ENCODE peak calls at places on chromosomes 16 and 17, in five cellular contexts. E is CD8-positive, alpha-beta T cell; V is esophagus squamous epithelium; H is upper lobe of right lung; J is CD4-positive, alpha-beta T cell. I is an unnamed sample.

GRCh38 chr17:50817142-50817751 is 18.1 kb upstream of the WFIKKN2 start:
- DNase-seq in E (peak), J (peak), H (peak), V (no peak), I (peak)

GRCh38 chr17:41536741-41537613 is 8.9 kb upstream of the KRT19 start:
- DNase-seq in E (no peak), J (no peak), H (no peak), V (no peak), I (no peak)

GRCh38 chr16:49011807-49012345 is 269.8 kb downstream of the CBLN1 start:
- DNase-seq in H (no peak), E (no peak), J (no peak), V (no peak), I (no peak)

GRCh38 chr17:81329927-81330883 is 35.1 kb upstream of the SLC38A10 start:
- DNase-seq in H (peak), V (no peak), J (no peak), E (no peak), I (no peak)

GRCh38 chr17:79036181-79036580 is 12.2 kb downstream of the C1QTNF1 start:
- DNase-seq in V (no peak), J (no peak), E (no peak), H (no peak), I (no peak)

GRCh38 chr17:76337413-76337777 is 16.3 kb downstream of the PRPSAP1 start:
- DNase-seq in J (no peak), H (no peak), V (no peak), E (no peak), I (no peak)

GRCh38 chr16:89171216-89172170 is at the start of gene CDH15:
- DNase-seq in E (peak), V (peak), H (peak), J (peak), I (peak)

GRCh38 chr17:77770331-77771105 is 188.0 kb upstream of the TNRC6C start:
- DNase-seq in J (no peak), H (no peak), V (no peak), E (no peak), I (no peak)

GRCh38 chr16:85535352-85536072 is 77.6 kb upstream of the GSE1 start:
- DNase-seq in V (no peak), J (no peak), E (no peak), H (no peak), I (no peak)

GRCh38 chr16:89884041-89884421 is 10.6 kb downstream of the TCF25 start:
- DNase-seq in E (no peak), H (no peak), J (no peak), V (no peak), I (no peak)

GRCh38 chr16:3113765-3114479 is 1.5 kb downstream of the ZNF205 start:
- DNase-seq in E (no peak), J (no peak), H (no peak), V (no peak), I (no peak)

GRCh38 chr17:82752371-82753200 is 721 bp downstream of the TBCD start:
- DNase-seq in J (no peak), V (no peak), H (peak), E (no peak), I (no peak)

GRCh38 chr17:17156511-17156910 is 49.6 kb downstream of the PLD6 start:
- DNase-seq in E (no peak), V (no peak), H (no peak), J (no peak), I (no peak)

GRCh38 chr17:33895491-33895890 is 359.6 kb upstream of the CCL2 start:
- DNase-seq in V (no peak), H (no peak), J (no peak), E (no peak), I (no peak)

GRCh38 chr16:2959206-2959605 is 4.9 kb upstream of the KREMEN2 start:
- DNase-seq in J (no peak), E (no peak), H (no peak), V (no peak), I (no peak)

GRCh38 chr17:17435323-17435722 is 41.5 kb upstream of the MED9 start:
- DNase-seq in V (no peak), H (no peak), J (no peak), E (no peak), I (no peak)

GRCh38 chr17:17972126-17972951 is at the start of the genes DRC3 and TOM1L2:
- DNase-seq in E (peak), H (peak), V (peak), J (peak), I (peak)

GRCh38 chr17:14731591-14731990 is 430.7 kb downstream of the HS3ST3B1 start:
- DNase-seq in E (no peak), J (no peak), V (no peak), H (no peak), I (no peak)

GRCh38 chr16:1602285-1602684 is 9.6 kb downstream of the IFT140 start:
- DNase-seq in H (peak), E (no peak), V (no peak), J (no peak), I (no peak)

GRCh38 chr17:76879691-76880090 is 11.5 kb downstream of the MGAT5B start:
- DNase-seq in H (no peak), J (no peak), E (no peak), V (no peak), I (no peak)

GRCh38 chr17:70563301-70563820 is 394.0 kb downstream of the KCNJ2 start:
- DNase-seq in J (no peak), V (no peak), H (no peak), E (no peak), I (no peak)

GRCh38 chr16:89397331-89397861 is 93.0 kb downstream of the ANKRD11 start:
- DNase-seq in J (no peak), V (no peak), E (no peak), H (no peak), I (no peak)

GRCh38 chr17:49980703-49981197 is 11.8 kb downstream of the DLX4 start:
- DNase-seq in H (no peak), E (no peak), J (no peak), V (no peak), I (no peak)

GRCh38 chr16:67820608-67821259 is 14.0 kb downstream of the TSNAXIP1 start:
- DNase-seq in H (no peak), E (no peak), J (no peak), V (no peak), I (no peak)

GRCh38 chr17:5780476-5780875 is 196.2 kb upstream of the NLRP1 start:
- DNase-seq in H (no peak), V (no peak), J (no peak), E (no peak), I (no peak)

GRCh38 chr16:11127610-11128195 is 128.3 kb downstream of the SOCS1 start:
- DNase-seq in J (no peak), E (no peak), V (no peak), H (no peak), I (no peak)

GRCh38 chr16:35102780-35103403 is 1643.5 kb downstream of the TP53TG3F start:
- DNase-seq in V (no peak), J (no peak), E (no peak), H (no peak), I (no peak)

GRCh38 chr17:21301593-21302550 is 17.4 kb downstream of the MAP2K3 start:
- DNase-seq in E (no peak), H (peak), V (no peak), J (no peak), I (no peak)

GRCh38 chr16:58843675-58844074 is 109.6 kb upstream of the GOT2 start:
- DNase-seq in V (no peak), E (no peak), H (no peak), J (no peak), I (no peak)

GRCh38 chr16:58197314-58198012 is 443 bp downstream of the CSNK2A2 start:
- DNase-seq in V (no peak), H (no peak), J (no peak), E (no peak), I (no peak)

GRCh38 chr17:5892897-5893656 is 177.1 kb upstream of the WSCD1 start:
- DNase-seq in E (no peak), J (no peak), H (no peak), V (no peak), I (no peak)

GRCh38 chr16:19396555-19397011 is 21.1 kb upstream of the TMC5 start:
- DNase-seq in H (no peak), E (no peak), J (no peak), V (no peak), I (no peak)

GRCh38 chr17:79405823-79406222 is 205.0 kb downstream of the RBFOX3 start:
- DNase-seq in E (no peak), J (no peak), V (no peak), H (no peak), I (no peak)

GRCh38 chr16:50972899-50973298 is 178.2 kb downstream of the SALL1 start:
- DNase-seq in H (no peak), V (no peak), J (no peak), E (no peak), I (no peak)

GRCh38 chr17:72850410-72850809 is 242.1 kb downstream of the SLC39A11 start:
- DNase-seq in J (no peak), H (no peak), V (no peak), E (no peak), I (no peak)

GRCh38 chr17:50102164-50102991 is 7.2 kb downstream of the PDK2 start:
- DNase-seq in H (peak), J (no peak), E (no peak), V (no peak), I (no peak)

DNA sequence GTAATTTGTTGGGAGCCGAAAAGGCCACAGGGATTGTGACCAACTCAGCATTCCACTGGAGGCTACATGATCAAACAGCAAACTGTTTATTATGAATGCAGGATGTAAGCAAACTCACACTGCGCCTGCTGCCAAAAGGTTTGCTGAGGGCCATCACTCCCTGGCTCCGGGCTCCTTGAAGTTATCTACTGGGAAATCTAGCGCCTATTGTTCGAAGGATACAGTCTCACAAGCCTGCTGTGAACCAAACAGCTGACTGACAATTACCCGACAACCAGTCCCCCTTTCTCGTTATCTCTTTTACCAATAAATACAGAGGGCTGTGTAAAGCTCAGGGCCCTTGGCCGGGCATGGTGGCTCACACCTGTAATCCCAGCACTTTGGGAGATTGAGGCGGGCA is 52.5 kb downstream of the BCL7C start:
- DNase-seq in V (no peak), J (no peak), E (no peak), H (no peak), I (no peak)
- TF ChIP-seq CTCF in V (no peak), J (no peak), E (no peak), H (no peak), I (no peak)

GRCh38 chr16:83952587-83952939 is 477 bp upstream of the OSGIN1 start:
- DNase-seq in H (no peak), J (no peak), V (no peak), E (no peak), I (no peak)

GRCh38 chr16:83952940-83953795 is at the start of gene OSGIN1:
- DNase-seq in E (no peak), V (peak), J (peak), H (peak), I (no peak)

GRCh38 chr16:83955218-83956130 is 2.4 kb downstream of the OSGIN1 start:
- DNase-seq in H (no peak), J (no peak), V (no peak), E (no peak), I (no peak)

GRCh38 chr16:83954577-83955016 is 1.6 kb downstream of the OSGIN1 start:
- DNase-seq in V (no peak), E (no peak), J (no peak), H (no peak), I (no peak)

DNA sequence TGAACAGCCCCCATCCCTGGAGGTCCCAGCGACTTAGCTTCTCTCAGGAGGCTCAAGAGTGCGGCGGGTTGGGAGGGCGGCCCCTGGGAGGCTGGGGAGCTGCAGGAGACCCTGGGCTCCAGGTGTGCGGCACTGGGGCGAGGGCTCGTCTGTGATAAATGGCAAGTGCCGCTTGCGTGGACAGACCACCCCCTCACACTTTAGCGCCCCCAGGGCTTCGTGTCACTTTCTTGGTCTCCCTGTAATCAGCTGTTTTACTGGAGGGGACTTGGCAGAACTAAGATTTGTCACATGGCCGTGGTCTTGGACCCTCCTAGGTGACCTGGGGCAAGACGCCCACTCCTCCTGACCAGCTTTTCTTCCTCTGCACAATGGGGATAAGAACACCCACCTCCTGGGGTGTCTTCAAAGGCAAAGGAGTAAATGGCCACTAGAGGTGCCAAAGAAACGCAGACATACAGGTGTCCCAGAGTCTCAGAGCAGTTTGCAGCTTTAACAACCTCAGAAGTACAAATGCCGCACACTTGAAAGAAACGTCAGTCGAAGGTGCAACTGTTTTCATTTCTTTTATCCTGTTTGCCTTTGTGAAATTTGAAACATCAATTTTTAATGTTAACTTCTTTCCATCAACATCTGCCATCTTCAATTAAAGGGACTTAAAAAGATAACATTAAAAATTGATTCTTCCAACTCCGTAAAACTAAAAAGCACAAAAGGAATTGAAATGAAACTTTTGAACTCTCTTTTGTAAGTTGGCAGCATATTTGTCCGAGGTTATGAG is 946 bp downstream of the OSGIN1 start:
- DNase-seq in V (no peak), H (no peak), J (no peak), E (no peak), I (no peak)
- TF ChIP-seq CTCF in V (peak), H (peak), J (no peak), E (no peak), I (peak)

DNA sequence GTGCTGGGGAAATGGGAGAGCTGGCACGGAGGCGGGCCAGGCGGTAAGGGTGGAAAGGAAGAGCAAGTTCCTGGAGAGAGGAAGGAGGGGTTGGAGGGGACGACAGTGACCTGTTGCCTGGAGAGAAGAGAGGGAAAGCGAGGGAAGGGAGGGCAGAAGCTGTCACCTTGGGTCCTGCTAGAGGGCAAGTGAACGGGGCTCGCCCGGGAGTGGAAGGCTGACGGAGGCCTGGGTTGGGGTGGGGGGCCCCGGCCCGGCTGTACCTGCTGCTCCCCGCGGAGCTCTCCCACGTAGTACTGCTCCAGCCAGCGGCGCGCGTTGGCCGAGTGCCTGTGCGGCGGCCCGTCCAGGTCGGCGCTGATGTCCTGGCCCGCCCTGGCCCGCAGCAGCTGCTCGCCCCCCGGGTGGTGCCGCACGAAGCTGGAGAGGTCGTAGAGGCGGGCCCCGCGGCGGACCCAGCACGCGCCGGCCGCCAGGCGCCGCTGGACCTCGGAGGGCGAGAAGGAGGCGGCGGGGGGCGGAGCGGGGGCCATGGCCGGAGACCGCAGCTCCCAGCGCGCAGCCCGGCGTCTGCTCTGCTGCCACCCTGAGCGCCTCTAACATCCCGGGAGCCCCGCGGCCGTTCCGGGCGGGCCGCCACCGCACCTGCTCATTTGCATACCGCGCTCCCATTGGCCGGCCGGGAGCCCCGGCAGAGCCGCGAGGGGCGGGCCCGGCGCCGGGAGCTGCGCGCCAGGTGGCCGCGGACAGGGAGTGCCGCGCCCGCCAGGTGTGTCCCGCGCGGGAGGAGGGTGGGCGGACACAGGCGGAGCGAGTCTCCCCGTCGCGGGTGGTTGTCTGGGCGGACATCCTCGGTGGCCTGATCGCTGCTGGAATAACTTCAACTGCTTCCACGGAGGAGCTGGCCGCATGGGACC is at the start of gene FA2H:
- DNase-seq in J (peak), H (peak), E (peak), V (no peak), I (peak)
- TF ChIP-seq CTCF in J (no peak), H (peak), E (no peak), V (peak), I (peak)

GRCh38 chr17:30379303-30380105 is 777 bp downstream of the CPD start:
- DNase-seq in H (peak), V (no peak), E (no peak), J (no peak), I (no peak)

GRCh38 chr17:30378191-30378796 is 433 bp upstream of the CPD start:
- DNase-seq in J (peak), H (peak), V (no peak), E (peak), I (no peak)

GRCh38 chr17:30380106-30380420 is 1.3 kb downstream of the CPD start:
- DNase-seq in V (no peak), H (no peak), J (no peak), E (no peak), I (no peak)

GRCh38 chr17:30377574-30377973 is 1.2 kb upstream of the CPD start:
- DNase-seq in E (no peak), J (no peak), V (no peak), H (no peak), I (no peak)

DNA sequence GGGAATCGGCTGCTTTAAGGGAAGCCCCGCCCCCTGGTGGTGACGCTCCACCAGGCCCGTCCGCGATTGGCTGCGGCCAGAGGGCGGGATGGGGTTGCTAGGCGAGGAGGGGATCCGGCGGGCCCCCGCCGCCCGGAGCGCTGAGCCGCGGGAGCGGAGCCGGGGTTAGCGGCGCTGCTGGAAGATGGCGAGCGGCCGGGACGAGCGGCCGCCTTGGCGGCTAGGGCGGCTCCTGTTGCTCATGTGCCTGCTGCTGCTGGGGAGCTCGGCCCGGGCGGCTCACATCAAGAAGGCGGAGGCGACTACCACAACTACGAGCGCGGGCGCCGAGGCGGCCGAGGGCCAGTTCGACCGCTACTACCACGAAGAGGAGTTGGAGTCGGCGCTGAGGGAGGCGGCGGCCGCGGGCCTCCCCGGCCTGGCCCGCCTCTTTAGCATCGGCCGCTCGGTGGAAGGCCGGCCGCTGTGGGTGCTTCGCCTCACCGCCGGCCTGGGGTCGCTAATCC is at the start of gene CPD:
- DNase-seq in V (peak), J (peak), H (peak), E (peak), I (peak)
- TF ChIP-seq CTCF in V (peak), J (no peak), H (no peak), E (no peak), I (no peak)

DNA sequence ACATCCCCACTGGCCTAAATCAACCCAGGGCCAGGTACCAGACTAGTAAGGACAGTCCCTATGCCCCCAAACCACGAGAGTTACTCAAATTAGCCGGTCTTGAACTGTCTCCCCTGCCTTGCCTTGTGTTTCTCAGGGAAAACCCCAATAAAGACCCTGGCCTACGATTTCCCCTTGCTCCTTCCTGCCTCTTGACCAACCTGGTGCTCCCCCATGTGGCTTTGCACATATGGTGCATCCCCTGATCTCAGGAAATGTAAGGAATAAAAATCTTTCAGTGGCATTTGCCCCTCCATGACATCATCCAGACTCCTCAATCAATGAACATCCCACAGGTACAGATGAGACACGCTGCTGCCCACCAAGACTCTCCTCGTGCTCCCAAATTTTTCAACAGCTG is 87.9 kb downstream of the ZNF18 start:
- DNase-seq in H (no peak), J (no peak), V (no peak), E (no peak), I (no peak)
- TF ChIP-seq CTCF in H (no peak), J (no peak), V (no peak), E (no peak), I (peak)